ENCODE peak calls at places on chromosomes 1 and 21, in six cellular contexts. Y is endothelial cell, O is adrenal gland, N is neural crest cell, E is WTC11, A is fibroblast of pulmonary artery. W is an unnamed sample.

GRCh38 chr1:8047112-8047511 is 21.0 kb upstream of the ERRFI1 start:
- DNase-seq in Y (no peak), O (no peak), N (no peak), E (no peak), A (peak; percentile 84), W (no peak)

GRCh38 chr21:42221581-42222345 is 2.8 kb downstream of the ABCG1 start:
- DNase-seq in Y (peak; percentile 17), O (no peak), N (no peak), E (no peak), A (peak; percentile 95), W (no peak)

GRCh38 chr1:67534627-67535065 is 104.4 kb upstream of the SERBP1 start:
- DNase-seq in Y (no peak), O (no peak), N (no peak), E (no peak), A (peak; percentile 65), W (no peak)

GRCh38 chr1:67052741-67053534 is 1.0 kb downstream of the SLC35D1 start:
- DNase-seq in Y (peak; percentile 31), O (peak; percentile 42), N (peak; percentile 14), E (peak; percentile 16), A (peak; percentile 46), W (no peak)

GRCh38 chr1:62050165-62050564 is 144.5 kb upstream of the L1TD1 start:
- DNase-seq in Y (no peak), O (no peak), N (no peak), E (no peak), A (no peak), W (no peak)

GRCh38 chr21:38242036-38242435 is 14.8 kb upstream of the KCNJ15 start:
- DNase-seq in Y (no peak), O (no peak), N (no peak), E (no peak), A (no peak), W (no peak)

GRCh38 chr1:178005450-178005849 is 35.6 kb upstream of the SEC16B start:
- DNase-seq in Y (no peak), O (no peak), N (no peak), E (no peak), A (no peak), W (no peak)

GRCh38 chr1:217462159-217462558 is 168.7 kb downstream of the GPATCH2 start:
- DNase-seq in Y (no peak), O (no peak), N (no peak), E (no peak), A (no peak), W (no peak)

GRCh38 chr1:15196807-15197530 is 43.4 kb downstream of the TMEM51 start:
- DNase-seq in Y (no peak), O (no peak), N (no peak), E (peak; percentile 24), A (no peak), W (no peak)

GRCh38 chr1:172342584-172343245 is 77.8 kb upstream of the C1orf105 start:
- DNase-seq in Y (no peak), O (no peak), N (no peak), E (no peak), A (no peak), W (no peak)

GRCh38 chr21:42520628-42521253 is 7.1 kb downstream of the SLC37A1 start:
- DNase-seq in Y (peak; percentile 49), O (no peak), N (peak; percentile 36), E (peak; percentile 71), A (peak; percentile 21), W (no peak)

GRCh38 chr1:97353094-97353493 is 567.7 kb downstream of the DPYD start:
- DNase-seq in Y (no peak), O (no peak), N (no peak), E (no peak), A (no peak), W (no peak)

GRCh38 chr21:25658427-25658980 is 19.4 kb downstream of the JAM2 start:
- DNase-seq in Y (no peak), O (no peak), N (no peak), E (no peak), A (no peak), W (no peak)

GRCh38 chr21:36820176-36821031 is 121.5 kb downstream of the SIM2 start:
- DNase-seq in Y (no peak), O (no peak), N (no peak), E (peak; percentile 84), A (peak; percentile 15), W (no peak)

GRCh38 chr1:88650676-88651418 is 33.2 kb upstream of the PKN2 start:
- DNase-seq in Y (no peak), O (no peak), N (no peak), E (no peak), A (peak; percentile 23), W (no peak)

GRCh38 chr1:230677200-230677599 is 34.9 kb downstream of the COG2 start:
- DNase-seq in Y (no peak), O (no peak), N (no peak), E (no peak), A (no peak), W (no peak)

GRCh38 chr1:172549621-172550280 is 16.8 kb downstream of the SUCO start:
- DNase-seq in Y (no peak), O (no peak), N (no peak), E (no peak), A (peak; percentile 32), W (no peak)

GRCh38 chr1:203537806-203538464 is 44.0 kb downstream of the OPTC start:
- DNase-seq in Y (no peak), O (no peak), N (no peak), E (no peak), A (peak; percentile 81), W (no peak)

GRCh38 chr21:29721242-29721641 is 218.6 kb downstream of the GRIK1 start:
- DNase-seq in Y (no peak), O (no peak), N (no peak), E (no peak), A (no peak), W (no peak)

GRCh38 chr1:66331641-66332523 is 202.1 kb upstream of the SGIP1 start:
- DNase-seq in Y (peak; percentile 77), O (peak; percentile 33), N (peak; percentile 46), E (peak; percentile 58), A (peak; percentile 94), W (no peak)

GRCh38 chr1:54107131-54107530 is 45.7 kb downstream of the CDCP2 start:
- DNase-seq in Y (no peak), O (no peak), N (no peak), E (no peak), A (peak; percentile 33), W (no peak)

GRCh38 chr1:229004227-229004833 is 266.6 kb upstream of the RAB4A start:
- DNase-seq in Y (no peak), O (no peak), N (no peak), E (no peak), A (no peak), W (no peak)

GRCh38 chr1:234398849-234399381 is 25.7 kb downstream of the COA6 start:
- DNase-seq in Y (no peak), O (no peak), N (no peak), E (no peak), A (peak; percentile 18), W (no peak)

GRCh38 chr1:167416506-167416905 is 101.8 kb downstream of the CD247 start:
- DNase-seq in Y (no peak), O (no peak), N (no peak), E (no peak), A (no peak), W (no peak)

GRCh38 chr1:91545506-91546300 is 45.1 kb downstream of the CDC7 start:
- DNase-seq in Y (no peak), O (no peak), N (no peak), E (no peak), A (no peak), W (no peak)

GRCh38 chr1:200090252-200091159 is 63.0 kb downstream of the NR5A2 start:
- DNase-seq in Y (peak; percentile 19), O (no peak), N (no peak), E (peak; percentile 45), A (no peak), W (no peak)

GRCh38 chr1:242242983-242243382 is 244.1 kb upstream of the MAP1LC3C start:
- DNase-seq in Y (no peak), O (no peak), N (no peak), E (no peak), A (no peak), W (no peak)

GRCh38 chr1:174535207-174535606 is 87.4 kb downstream of the GPR52 start:
- DNase-seq in Y (no peak), O (no peak), N (no peak), E (no peak), A (no peak), W (no peak)
- TF ChIP-seq CTCF in Y (no peak), O (no peak), N (no peak), E (no peak), A (no peak), W (no peak)

GRCh38 chr1:27669876-27670275 is 2.1 kb downstream of the IFI6 start:
- DNase-seq in Y (no peak), O (no peak), N (no peak), E (no peak), A (no peak), W (no peak)

GRCh38 chr1:27672750-27673112 is 739 bp upstream of the IFI6 start:
- DNase-seq in Y (no peak), O (no peak), N (no peak), E (no peak), A (peak; percentile 41), W (no peak)

GRCh38 chr1:27668808-27669723 is 2.9 kb downstream of the IFI6 start:
- DNase-seq in Y (peak; percentile 85), O (peak; percentile 81), N (peak; percentile 87), E (peak; percentile 94), A (peak; percentile 66), W (peak; percentile 85)

GRCh38 chr1:27668121-27668807 is 3.7 kb downstream of the IFI6 start:
- DNase-seq in Y (no peak), O (no peak), N (no peak), E (no peak), A (no peak), W (no peak)

DNA sequence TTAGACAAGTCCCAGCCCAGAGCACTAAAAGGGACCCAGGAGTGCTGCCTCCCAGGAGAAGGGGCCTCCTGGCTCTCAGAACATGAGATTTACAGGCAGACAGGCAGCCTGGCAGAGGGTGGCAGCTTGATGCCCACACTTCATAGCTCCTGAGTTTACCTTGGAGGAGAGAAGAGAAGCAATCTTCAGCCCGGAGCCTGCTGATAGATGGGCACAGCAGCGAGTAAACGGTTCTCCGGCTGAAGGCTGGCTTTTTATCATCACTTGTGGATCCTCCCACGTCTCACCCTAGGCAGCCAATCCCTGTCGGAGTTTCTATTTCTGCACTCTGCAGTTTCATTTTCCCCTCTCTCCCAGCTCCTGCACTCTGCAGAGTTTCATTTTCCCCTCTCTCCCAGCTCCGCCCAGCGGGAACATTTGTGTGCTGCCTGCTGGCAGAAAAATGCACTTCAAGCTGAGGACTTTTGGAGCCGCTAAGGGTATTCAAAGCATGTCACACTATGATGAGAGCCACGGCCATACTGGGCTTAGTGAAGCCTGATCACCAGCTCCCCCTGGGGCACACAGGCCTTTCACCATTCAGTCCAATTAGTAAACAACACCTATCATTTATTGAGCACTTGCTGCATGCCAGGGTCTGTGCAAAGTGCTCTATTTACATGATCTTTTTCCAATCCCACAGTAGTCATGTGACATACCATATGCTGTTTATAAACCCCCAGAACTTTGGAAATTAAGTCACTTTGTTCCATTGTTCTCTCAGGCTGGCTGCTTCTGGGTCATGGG is at the start of gene IFI6:
- DNase-seq in Y (peak; percentile 70), O (peak; percentile 85), N (peak; percentile 72), E (peak; percentile 60), A (peak; percentile 98), W (peak; percentile 63)
- TF ChIP-seq CTCF in Y (no peak), O (peak; percentile 59), N (peak; percentile 54), E (no peak), A (peak; percentile 48), W (no peak)

GRCh38 chr1:42846257-42847110 is at the start of gene ZNF691:
- DNase-seq in Y (peak; percentile 84), O (peak; percentile 91), N (peak; percentile 80), E (peak; percentile 94), A (peak; percentile 98), W (peak; percentile 63)
- TF ChIP-seq CTCF in Y (no peak), O (peak; percentile 23), N (peak; percentile 54), E (no peak), A (peak; percentile 48), W (no peak)

GRCh38 chr1:44819257-44819593 is 10.9 kb downstream of the BTBD19 start:
- DNase-seq in Y (no peak), O (no peak), N (no peak), E (no peak), A (no peak), W (no peak)
- TF ChIP-seq CTCF in Y (no peak), O (no peak), N (no peak), E (no peak), A (no peak), W (no peak)

W was measured in activated B cell treated with CpG ODN at 0.5 μM for 24 hours.